ENCODE peak calls at places on chromosomes 4 and X, in six cellular contexts. Y is SK-N-SH, U is hepatocyte, X is neural progenitor cell, V is fibroblast of lung, E is mammary epithelial cell. M is an unnamed sample. For H3K9me3, the result is how much of the 10 kb centered on the place peaks cover.

GRCh38 chr4:38902695-38903094 is 35.1 kb downstream of the FAM114A1 start:
- DNase-seq in Y (peak), U (peak), X (peak), V (peak), E (peak), M (peak)

GRCh38 chr4:169307581-169307980 is 36.8 kb upstream of the SH3RF1 start:
- DNase-seq in Y (no peak), U (peak), X (no peak), V (no peak), E (peak), M (no peak)

GRCh38 chr4:7390906-7391636 is 43.7 kb downstream of the PSAPL1 start:
- DNase-seq in Y (peak), U (no peak), X (no peak), V (no peak), E (no peak), M (no peak)

GRCh38 chr4:159308571-159309340 is 205.9 kb downstream of the RAPGEF2 start:
- DNase-seq in Y (no peak), U (no peak), X (peak), V (no peak), E (peak), M (no peak)

GRCh38 chrX:48711929-48712505 is 15.5 kb downstream of the SUV39H1 start:
- DNase-seq in Y (no peak), U (no peak), X (no peak), V (no peak), E (no peak), M (no peak)

GRCh38 chrX:3788494-3789233 is 75.2 kb upstream of the PRKX start:
- DNase-seq in Y (no peak), U (peak), X (peak), V (no peak), E (no peak), M (no peak)

GRCh38 chr4:106277140-106277680 is 38.8 kb downstream of the TBCK start:
- DNase-seq in Y (no peak), U (no peak), X (no peak), V (peak), E (no peak), M (no peak)

GRCh38 chr4:53863731-53864130 is 200.7 kb downstream of the CHIC2 start:
- DNase-seq in Y (no peak), U (no peak), X (no peak), V (peak), E (no peak), M (no peak)

GRCh38 chr4:170423137-170423536 is 333.4 kb upstream of the AADAT start:
- DNase-seq in Y (no peak), U (no peak), X (no peak), V (no peak), E (peak), M (no peak)

GRCh38 chr4:15244354-15244753 is 183.5 kb upstream of the C1QTNF7 start:
- DNase-seq in Y (no peak), U (no peak), X (no peak), V (peak), E (peak), M (no peak)

GRCh38 chr4:139175647-139176298 is 1.2 kb downstream of the ELF2 start:
- DNase-seq in Y (peak), U (no peak), X (peak), V (peak), E (no peak), M (no peak)

GRCh38 chr4:184897807-184898388 is 72.1 kb upstream of the ACSL1 start:
- DNase-seq in Y (no peak), U (no peak), X (no peak), V (no peak), E (no peak), M (no peak)

GRCh38 chr4:184900184-184900583 is 74.4 kb upstream of the ACSL1 start:
- DNase-seq in Y (no peak), U (no peak), X (no peak), V (no peak), E (no peak), M (no peak)

GRCh38 chr4:184896868-184897715 is 71.3 kb upstream of the ACSL1 start:
- DNase-seq in Y (no peak), U (no peak), X (no peak), V (peak), E (no peak), M (no peak)

GRCh38 chr4:184898793-184899192 is 73.0 kb upstream of the ACSL1 start:
- DNase-seq in Y (no peak), U (no peak), X (no peak), V (no peak), E (peak), M (no peak)

DNA sequence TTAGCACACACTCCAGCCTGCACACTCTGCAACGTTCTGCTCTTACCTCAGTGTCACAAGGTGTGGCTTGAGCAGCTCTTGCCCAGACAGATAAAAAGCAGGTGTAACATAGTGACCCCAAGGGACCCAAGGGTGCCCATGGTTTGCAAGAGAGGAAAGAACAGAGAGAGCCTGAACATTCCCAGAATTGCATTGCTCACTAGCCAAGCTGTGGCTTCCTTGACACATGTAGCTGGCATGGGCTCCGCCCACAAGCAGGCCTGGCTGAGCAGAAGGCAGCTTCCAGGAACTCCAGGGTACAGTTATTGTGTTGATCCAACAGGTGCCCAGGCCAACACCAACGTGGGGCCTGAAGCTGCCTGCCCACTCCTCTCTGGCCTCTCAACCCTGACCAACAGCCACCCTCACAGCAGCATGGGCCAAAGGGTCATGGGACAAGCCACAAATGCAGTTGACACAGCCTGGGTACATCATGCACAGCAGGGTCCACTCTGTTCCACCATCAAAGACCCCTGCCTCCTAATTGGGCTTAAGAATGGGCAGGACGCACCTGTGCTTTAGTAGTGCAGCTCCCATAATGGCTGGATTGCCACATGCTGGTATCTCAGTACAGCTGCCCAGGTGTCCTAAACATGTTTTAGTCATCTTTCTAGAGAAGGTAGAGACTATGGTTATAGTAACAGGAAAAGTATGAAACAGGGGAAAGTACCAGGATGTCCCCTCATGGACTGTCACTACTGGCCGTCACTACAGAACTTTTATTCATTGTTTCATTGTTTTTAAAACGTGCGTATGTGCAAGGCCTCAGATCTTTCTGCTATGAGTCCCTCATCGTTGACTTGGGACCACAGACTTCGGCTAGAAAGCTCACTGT is 73.7 kb upstream of the ACSL1 start:
- DNase-seq in Y (no peak), U (no peak), X (no peak), V (no peak), E (peak), M (no peak)
- H2AFZ ChIP-seq in Y (no peak), U (no peak), X (no peak), V (no peak), E (no peak), M (no peak)

GRCh38 chr4:108651068-108651794 is 832 bp downstream of the OSTC start:
- DNase-seq in Y (peak), U (peak), X (peak), V (peak), E (peak), M (peak)
- H3K4me3 ChIP-seq in Y (peak), U (peak), X (peak), V (peak), E (peak), M (peak)

DNA sequence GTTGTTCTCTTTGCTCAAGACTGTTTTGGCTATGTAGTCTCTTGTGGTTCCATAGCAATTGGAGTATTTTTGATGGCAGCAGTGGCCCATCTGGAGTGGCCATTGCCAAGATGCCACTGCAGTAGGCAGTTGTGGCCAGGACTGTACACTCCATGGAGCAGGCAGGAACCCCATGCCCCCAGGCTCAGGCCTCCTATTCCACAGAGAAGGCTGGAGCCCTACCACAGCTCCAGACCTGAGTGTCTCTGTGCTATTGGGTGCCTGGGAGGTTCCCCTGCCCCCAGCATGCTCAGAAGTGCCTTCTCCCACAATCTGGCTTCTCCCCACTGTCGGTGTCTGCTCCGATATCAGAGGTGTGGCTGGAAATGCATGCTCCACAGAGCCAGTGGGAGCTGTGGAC is 46.9 kb upstream of the UBE2NL start:
- DNase-seq in Y (no peak), U (no peak), X (no peak), V (no peak), E (no peak), M (no peak)
- H3K9me3 ChIP-seq in Y (under half), U (under half), X (under half), V (under half), E (under half), M (under half)

DNA sequence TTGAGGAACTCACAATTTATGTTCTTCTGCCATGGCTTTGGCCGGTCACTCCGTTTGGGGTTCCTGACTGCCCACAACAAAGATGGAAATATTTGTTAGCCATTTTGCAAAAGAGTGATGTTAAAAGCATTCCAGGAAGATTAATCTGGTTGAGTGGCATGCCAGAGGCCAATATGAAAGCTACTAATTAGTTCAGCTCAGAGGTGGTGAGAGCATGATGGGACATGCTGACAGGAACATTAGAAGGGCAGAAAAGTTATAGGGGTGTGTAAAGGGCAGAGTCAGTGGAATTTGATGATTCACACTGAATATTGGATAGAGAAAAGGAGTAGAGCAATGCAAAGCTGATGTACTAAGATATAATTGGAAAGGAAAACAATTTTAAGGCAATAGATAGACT is 94.4 kb downstream of the TLL1 start:
- DNase-seq in Y (no peak), U (no peak), X (no peak), V (no peak), E (peak), M (no peak)
- H2AFZ ChIP-seq in Y (no peak), U (no peak), X (no peak), V (no peak), E (no peak), M (no peak)